ENCODE peak calls at places on chromosomes 13 and 19, in four cellular contexts. T is K562, L is GM12878, C is HepG2. Z is an unnamed sample.

GRCh38 chr19:29574518-29574917 is 31.6 kb upstream of the POP4 start:
- DNase-seq in T (no peak), L (no peak), C (no peak), Z (no peak)

GRCh38 chr13:39773833-39774232 is 118.4 kb downstream of the COG6 start:
- DNase-seq in T (no peak), L (no peak), C (no peak), Z (no peak)

GRCh38 chr13:60627071-60627686 is 230.2 kb downstream of the TDRD3 start:
- DNase-seq in T (peak), L (no peak), C (peak), Z (peak)

GRCh38 chr13:78197231-78197630 is 278.6 kb upstream of the EDNRB start:
- DNase-seq in T (no peak), L (no peak), C (no peak), Z (no peak)

GRCh38 chr13:31867709-31868108 is 128.4 kb downstream of the RXFP2 start:
- DNase-seq in T (no peak), L (no peak), C (no peak), Z (no peak)

GRCh38 chr19:58328999-58329398 is 2.2 kb downstream of the ZSCAN22 start:
- DNase-seq in T (peak), L (no peak), C (no peak), Z (peak)

GRCh38 chr19:11451327-11451941 is 16.0 kb downstream of the PRKCSH start:
- DNase-seq in T (no peak), L (no peak), C (no peak), Z (no peak)

GRCh38 chr13:102642475-102642874 is 45.7 kb downstream of the TPP2 start:
- DNase-seq in T (no peak), L (no peak), C (no peak), Z (no peak)

GRCh38 chr13:101144808-101145419 is 271.4 kb downstream of the NALCN start:
- DNase-seq in T (peak), L (peak), C (peak), Z (no peak)

GRCh38 chr19:35118268-35119026 is 2.8 kb downstream of the FXYD3 start:
- DNase-seq in T (no peak), L (no peak), C (no peak), Z (no peak)

GRCh38 chr13:51643882-51644281 is 59.6 kb downstream of the WDFY2 start:
- DNase-seq in T (no peak), L (no peak), C (peak), Z (no peak)

GRCh38 chr13:106610511-106610910 is 42.6 kb upstream of the ARGLU1 start:
- DNase-seq in T (no peak), L (no peak), C (no peak), Z (no peak)

DNA sequence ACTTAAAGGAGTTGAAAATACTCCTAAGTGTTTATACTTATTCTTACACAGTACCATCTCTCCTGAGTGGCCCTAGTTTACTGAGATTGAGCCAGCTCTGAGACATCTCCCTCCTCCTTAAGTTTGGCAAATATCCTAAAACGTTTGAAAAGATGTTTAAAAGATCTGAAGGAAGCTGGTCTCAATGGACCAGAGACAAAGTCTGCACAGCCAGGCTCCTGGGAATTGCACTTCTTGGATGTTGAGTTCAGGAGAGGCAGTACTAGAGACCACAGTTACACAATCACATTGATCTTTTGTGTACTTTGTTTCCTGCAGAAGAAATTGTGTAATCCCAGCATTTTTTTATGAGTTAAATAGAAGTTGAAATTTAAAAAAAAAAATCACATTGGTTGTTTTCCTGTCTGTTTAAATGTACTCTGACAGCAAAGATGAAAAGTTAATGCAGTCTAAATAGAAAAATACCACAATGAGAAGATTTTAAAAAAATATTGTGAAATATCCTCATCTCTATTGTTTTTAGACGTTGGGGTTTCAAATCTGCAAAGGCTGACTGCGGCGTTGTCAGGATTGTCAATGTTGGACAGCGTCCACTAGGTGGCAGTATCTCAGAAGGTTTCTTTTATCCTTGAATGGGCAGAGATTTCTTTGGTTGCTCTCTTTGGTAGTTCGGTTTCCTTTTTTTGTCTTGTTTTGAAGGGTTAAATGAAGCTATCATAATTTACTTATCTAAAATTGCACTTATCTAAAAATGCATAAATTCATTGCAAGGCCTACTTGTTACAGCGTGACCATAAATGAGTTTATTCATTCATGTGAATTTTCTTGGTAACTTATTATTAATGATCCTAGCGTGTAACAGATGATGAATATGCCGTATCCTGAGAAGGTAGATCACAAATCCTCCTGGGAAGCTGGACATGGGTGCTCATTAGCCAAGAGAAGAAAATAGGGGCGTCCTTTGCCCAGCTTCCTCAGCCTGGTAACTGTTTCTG is 20.9 kb downstream of the TNFSF11 start:
- DNase-seq in T (peak), L (peak), C (peak), Z (no peak)
- TF ChIP-seq CBX5 in T (no peak), L (no peak), C (no peak), Z (no peak)

GRCh38 chr19:2127758-2128157 is 23.6 kb downstream of the AP3D1 start:
- DNase-seq in T (no peak), L (no peak), C (no peak), Z (no peak)

GRCh38 chr19:2129892-2130770 is 21.2 kb downstream of the AP3D1 start:
- DNase-seq in T (no peak), L (no peak), C (no peak), Z (no peak)

GRCh38 chr19:2129486-2129885 is 21.9 kb downstream of the AP3D1 start:
- DNase-seq in T (no peak), L (no peak), C (no peak), Z (no peak)

GRCh38 chr19:2126879-2127518 is 24.4 kb downstream of the AP3D1 start:
- DNase-seq in T (no peak), L (no peak), C (no peak), Z (no peak)

DNA sequence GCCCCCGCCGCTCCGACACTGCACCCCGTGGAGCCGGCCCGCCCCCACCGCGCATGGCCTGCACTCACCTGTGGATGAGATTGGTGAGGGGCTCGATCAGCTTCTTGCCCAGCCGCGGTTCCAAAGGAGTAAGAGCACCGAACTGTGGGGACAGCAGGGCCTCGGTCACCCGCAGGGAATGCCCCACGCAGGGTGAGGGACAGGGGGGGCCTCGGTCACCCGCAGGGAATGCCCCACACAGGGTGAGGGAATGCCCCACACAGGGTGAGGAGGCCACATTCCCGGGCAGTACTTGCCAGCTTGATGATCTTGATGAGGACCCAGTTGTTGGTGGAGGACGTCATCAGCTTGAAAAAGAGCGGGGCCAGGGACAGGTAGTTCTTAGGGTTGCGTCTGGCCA is 22.3 kb downstream of the AP3D1 start:
- DNase-seq in T (no peak), L (no peak), C (no peak), Z (no peak)
- TF ChIP-seq CBX5 in T (no peak), L (no peak), C (no peak), Z (no peak)

GRCh38 chr13:111325146-111325890 is 4.9 kb downstream of the TEX29 start:
- DNase-seq in T (no peak), L (no peak), C (no peak), Z (no peak)
- TF ChIP-seq CBX5 in T (no peak), L (no peak), C (no peak), Z (no peak)

DNA sequence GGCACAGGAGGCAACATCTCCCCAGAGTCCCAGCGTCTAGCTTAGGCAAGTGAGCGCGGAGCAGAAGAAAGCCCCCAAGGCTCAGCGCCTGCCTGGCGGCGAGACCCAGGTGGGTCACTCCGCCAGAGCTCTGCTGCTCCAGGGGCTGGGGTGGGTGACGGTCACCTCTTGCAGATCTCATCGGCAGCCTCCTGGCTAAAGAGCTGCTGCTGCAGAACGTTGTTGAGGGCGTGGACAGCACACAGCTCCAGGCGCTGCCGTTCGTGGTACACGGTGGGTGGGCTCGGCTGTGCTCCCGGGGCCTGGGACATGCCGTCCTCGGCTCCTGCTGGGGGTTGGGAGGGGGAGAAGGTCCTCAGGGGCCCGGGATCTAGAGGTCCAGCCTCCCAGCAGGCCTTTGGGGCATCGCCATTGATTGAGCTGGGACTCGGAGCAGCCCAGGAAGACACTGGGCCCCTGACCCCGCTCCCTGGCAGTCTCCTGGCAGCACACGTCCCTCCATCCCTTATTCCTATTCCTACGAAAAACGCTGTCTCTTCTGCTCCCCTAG is 795 bp downstream of the JOSD2 start:
- DNase-seq in T (no peak), L (no peak), C (no peak), Z (no peak)
- TF ChIP-seq CBX5 in T (no peak), L (no peak), C (no peak), Z (no peak)

GRCh38 chr13:27037571-27037970 is 134.0 kb downstream of the USP12 start:
- DNase-seq in T (no peak), L (no peak), C (no peak), Z (no peak)

GRCh38 chr13:27036236-27036981 is 135.2 kb downstream of the USP12 start:
- DNase-seq in T (no peak), L (no peak), C (no peak), Z (no peak)

GRCh38 chr13:27037171-27037570 is 134.4 kb downstream of the USP12 start:
- DNase-seq in T (no peak), L (no peak), C (no peak), Z (no peak)

GRCh38 chr13:27035892-27036235 is 135.7 kb downstream of the USP12 start:
- DNase-seq in T (peak), L (no peak), C (no peak), Z (no peak)

DNA sequence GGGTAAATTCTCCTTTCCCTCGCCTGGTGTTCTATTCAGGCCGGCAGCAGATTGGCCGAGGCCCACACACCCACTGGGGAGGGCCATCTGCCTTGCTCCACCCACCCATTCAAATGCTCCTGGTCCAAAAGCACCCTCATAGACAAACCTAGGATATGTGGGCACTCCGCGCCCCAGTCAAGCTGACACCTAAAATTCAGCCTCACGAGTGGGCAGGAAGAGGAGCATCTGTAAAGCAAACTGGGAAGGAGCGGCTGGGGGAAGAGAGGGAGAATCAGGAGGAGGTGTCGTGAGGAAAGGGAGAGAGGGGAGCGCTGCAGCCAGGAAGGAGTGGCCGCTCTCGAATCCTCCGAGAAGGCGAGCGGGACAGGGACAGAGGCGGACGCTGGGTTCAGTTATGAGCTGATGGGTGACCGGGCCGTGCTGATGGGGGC is 136.9 kb downstream of the USP12 start:
- DNase-seq in T (no peak), L (no peak), C (no peak), Z (no peak)
- TF ChIP-seq CBX5 in T (no peak), L (no peak), C (no peak), Z (no peak)

GRCh38 chr19:6250024-6250605 is 29.7 kb downstream of the MLLT1 start:
- DNase-seq in T (no peak), L (no peak), C (no peak), Z (no peak)
- TF ChIP-seq CBX5 in T (no peak), L (no peak), C (no peak), Z (no peak)

DNA sequence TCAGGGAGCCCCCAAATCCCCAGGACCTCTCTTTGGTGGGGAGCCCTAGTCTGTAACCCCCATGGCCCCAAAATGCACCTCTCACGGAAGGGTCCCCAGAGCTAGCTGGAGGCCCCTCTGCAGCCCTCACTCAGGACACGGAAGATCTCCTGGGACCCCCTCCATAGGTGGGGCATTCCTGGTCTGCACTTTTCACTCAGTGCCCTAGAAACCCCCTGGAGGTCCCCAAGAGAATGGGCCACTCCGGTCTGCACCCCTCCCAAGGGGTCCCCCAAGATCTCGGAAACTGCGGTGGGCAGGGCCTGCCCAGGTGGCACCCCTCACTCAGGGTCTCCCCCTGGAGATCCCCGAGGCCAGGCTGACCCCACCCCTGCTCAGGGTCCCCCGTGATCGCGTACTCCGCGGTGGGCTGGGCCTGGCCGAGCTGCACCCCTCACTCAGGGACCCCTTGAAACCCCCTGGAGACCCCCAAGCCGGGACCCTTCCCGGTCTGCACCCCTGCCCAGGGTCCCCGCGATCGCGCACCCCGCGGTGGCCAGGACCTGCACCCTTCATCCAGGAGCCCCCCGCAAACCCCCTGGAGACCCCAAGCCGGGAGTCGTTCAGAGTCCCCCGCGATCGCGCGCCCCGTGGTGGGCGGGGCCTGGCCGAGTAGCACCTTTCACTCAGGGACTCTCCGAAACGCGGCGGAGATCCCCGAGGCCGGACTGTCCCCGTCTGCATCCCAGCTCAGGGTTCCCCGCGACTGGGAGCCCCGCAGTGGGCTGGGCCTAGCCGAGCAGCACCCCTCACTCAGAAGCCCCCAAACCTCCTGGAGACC is 1.1 kb downstream of the LMNB2 start:
- DNase-seq in T (peak), L (no peak), C (no peak), Z (no peak)
- TF ChIP-seq CBX5 in T (no peak), L (no peak), C (no peak), Z (no peak)